ENCODE peak calls at places on chromosomes 13 and 19, in six cellular contexts. T is AG04450; A is H9; L is stimulated activated CD4-positive, alpha-beta T cell treated with anti-CD3 and anti-CD28 coated beads, Interleukin-4, amount 100 ng/mL, for 24 hours; B is ecto neural progenitor cell; X is renal cortical epithelial cell. W is an unnamed sample.

GRCh38 chr19:39329948-39330347 is 5.9 kb downstream of the GMFG start:
- DNase-seq in T (no peak), A (no peak), L (no peak), B (no peak), X (no peak), W (no peak)

GRCh38 chr13:105008606-105009005 is 1526.9 kb downstream of the EFNB2 start:
- DNase-seq in T (no peak), A (no peak), L (no peak), B (no peak), X (no peak), W (no peak)

GRCh38 chr19:29831041-29831548 is 19.3 kb downstream of the CCNE1 start:
- DNase-seq in T (no peak), A (no peak), L (peak), B (no peak), X (peak), W (peak)

GRCh38 chr13:49975826-49976225 is 21.0 kb upstream of the TRIM13 start:
- DNase-seq in T (no peak), A (no peak), L (no peak), B (no peak), X (no peak), W (no peak)

GRCh38 chr13:33126909-33127607 is 110.8 kb downstream of the KL start:
- DNase-seq in T (no peak), A (no peak), L (no peak), B (no peak), X (no peak), W (no peak)

GRCh38 chr13:37534181-37534580 is 64.4 kb downstream of the POSTN start:
- DNase-seq in T (peak), A (no peak), L (no peak), B (no peak), X (no peak), W (peak)

GRCh38 chr13:50299546-50300249 is 284.5 kb downstream of the KCNRG start:
- DNase-seq in T (no peak), A (no peak), L (no peak), B (no peak), X (no peak), W (no peak)

GRCh38 chr19:55486971-55487883 is 1.0 kb upstream of the SSC5D start:
- DNase-seq in T (peak), A (no peak), L (peak), B (no peak), X (peak), W (peak)

GRCh38 chr19:12749938-12750521 is 1.6 kb upstream of the BEST2 start:
- DNase-seq in T (no peak), A (no peak), L (no peak), B (no peak), X (no peak), W (no peak)

GRCh38 chr19:11444059-11444458 is 8.6 kb downstream of the PRKCSH start:
- DNase-seq in T (no peak), A (no peak), L (no peak), B (no peak), X (no peak), W (no peak)

GRCh38 chr19:3655402-3656072 is 28.9 kb upstream of the CACTIN start:
- DNase-seq in T (peak), A (no peak), L (no peak), B (no peak), X (peak), W (peak)

GRCh38 chr13:44197791-44198770 is 175.5 kb upstream of the SERP2 start:
- DNase-seq in T (no peak), A (no peak), L (peak), B (no peak), X (peak), W (peak)

GRCh38 chr13:42997381-42997780 is 5.3 kb upstream of the EPSTI1 start:
- DNase-seq in T (no peak), A (no peak), L (no peak), B (no peak), X (no peak), W (no peak)

GRCh38 chr13:101523732-101524131 is 71.3 kb downstream of the ITGBL1 start:
- DNase-seq in T (peak), A (no peak), L (no peak), B (no peak), X (peak), W (peak)